ENCODE peak calls at places on chromosome 9, in nine cellular contexts. One of them, this sample, is unnamed.
A peak's percentile ranks its signal among the peaks of the same experiment; 100 is the strongest.

GRCh38 chr9:74573792-74574191 is 76.7 kb downstream of the RORB start:
- DNase-seq in activated CD4-positive, alpha-beta T cell treated with anti-CD3 and anti-CD28 coated beads, Interleukin-2, amount 50 U/mL, for 1 hour: no peak
- DNase-seq in AG10803: no peak
- DNase-seq in NCI-H1092: no peak
- DNase-seq in activated CD4-positive, alpha-beta memory T cell treated with anti-CD3 and anti-CD28 coated beads, Interleukin-2, amount 10 ng/mL, durations not matched to agents 7 days and 5 days: no peak
- DNase-seq in BJ: no peak
- DNase-seq in activated naive CD8-positive, alpha-beta T cell treated with anti-CD3 and anti-CD28 coated beads for 36 hours: no peak
- DNase-seq in GM13977: no peak
- DNase-seq in AG08395: no peak
- DNase-seq in this sample: no peak

GRCh38 chr9:129026442-129027223 is 1.5 kb downstream of the SH3GLB2 start:
- DNase-seq in activated CD4-positive, alpha-beta T cell treated with anti-CD3 and anti-CD28 coated beads, Interleukin-2, amount 50 U/mL, for 1 hour: no peak
- DNase-seq in AG10803: peak; percentile 20
- DNase-seq in NCI-H1092: no peak
- DNase-seq in activated CD4-positive, alpha-beta memory T cell treated with anti-CD3 and anti-CD28 coated beads, Interleukin-2, amount 10 ng/mL, durations not matched to agents 7 days and 5 days: no peak
- DNase-seq in BJ: no peak
- DNase-seq in activated naive CD8-positive, alpha-beta T cell treated with anti-CD3 and anti-CD28 coated beads for 36 hours: no peak
- DNase-seq in GM13977: no peak
- DNase-seq in AG08395: no peak
- DNase-seq in this sample: peak; percentile 20

GRCh38 chr9:108742191-108742590 is 113.6 kb downstream of the ACTL7B start:
- DNase-seq in activated CD4-positive, alpha-beta T cell treated with anti-CD3 and anti-CD28 coated beads, Interleukin-2, amount 50 U/mL, for 1 hour: no peak
- DNase-seq in AG10803: no peak
- DNase-seq in NCI-H1092: no peak
- DNase-seq in activated CD4-positive, alpha-beta memory T cell treated with anti-CD3 and anti-CD28 coated beads, Interleukin-2, amount 10 ng/mL, durations not matched to agents 7 days and 5 days: no peak
- DNase-seq in BJ: no peak
- DNase-seq in activated naive CD8-positive, alpha-beta T cell treated with anti-CD3 and anti-CD28 coated beads for 36 hours: no peak
- DNase-seq in GM13977: no peak
- DNase-seq in AG08395: no peak
- DNase-seq in this sample: no peak

GRCh38 chr9:78280982-78281668 is 15.8 kb upstream of the PSAT1 start:
- DNase-seq in activated CD4-positive, alpha-beta T cell treated with anti-CD3 and anti-CD28 coated beads, Interleukin-2, amount 50 U/mL, for 1 hour: no peak
- DNase-seq in AG10803: peak; percentile 56
- DNase-seq in NCI-H1092: no peak
- DNase-seq in activated CD4-positive, alpha-beta memory T cell treated with anti-CD3 and anti-CD28 coated beads, Interleukin-2, amount 10 ng/mL, durations not matched to agents 7 days and 5 days: no peak
- DNase-seq in BJ: no peak
- DNase-seq in activated naive CD8-positive, alpha-beta T cell treated with anti-CD3 and anti-CD28 coated beads for 36 hours: no peak
- DNase-seq in GM13977: no peak
- DNase-seq in AG08395: no peak
- DNase-seq in this sample: peak; percentile 35

GRCh38 chr9:129422843-129423700 is 197.8 kb downstream of the C9orf50 start:
- DNase-seq in activated CD4-positive, alpha-beta T cell treated with anti-CD3 and anti-CD28 coated beads, Interleukin-2, amount 50 U/mL, for 1 hour: no peak
- DNase-seq in AG10803: no peak
- DNase-seq in NCI-H1092: no peak
- DNase-seq in activated CD4-positive, alpha-beta memory T cell treated with anti-CD3 and anti-CD28 coated beads, Interleukin-2, amount 10 ng/mL, durations not matched to agents 7 days and 5 days: no peak
- DNase-seq in BJ: no peak
- DNase-seq in activated naive CD8-positive, alpha-beta T cell treated with anti-CD3 and anti-CD28 coated beads for 36 hours: no peak
- DNase-seq in GM13977: no peak
- DNase-seq in AG08395: no peak
- DNase-seq in this sample: no peak

GRCh38 chr9:133726401-133727276 is 11.5 kb downstream of the SARDH start:
- DNase-seq in activated CD4-positive, alpha-beta T cell treated with anti-CD3 and anti-CD28 coated beads, Interleukin-2, amount 50 U/mL, for 1 hour: peak; percentile 70
- DNase-seq in AG10803: peak; percentile 20
- DNase-seq in NCI-H1092: peak; percentile 20
- DNase-seq in activated CD4-positive, alpha-beta memory T cell treated with anti-CD3 and anti-CD28 coated beads, Interleukin-2, amount 10 ng/mL, durations not matched to agents 7 days and 5 days: peak; percentile 59
- DNase-seq in BJ: no peak
- DNase-seq in activated naive CD8-positive, alpha-beta T cell treated with anti-CD3 and anti-CD28 coated beads for 36 hours: peak; percentile 47
- DNase-seq in GM13977: peak; percentile 72
- DNase-seq in AG08395: peak; percentile 71
- DNase-seq in this sample: peak; percentile 60

GRCh38 chr9:1747568-1747967 is 267.6 kb upstream of the SMARCA2 start:
- DNase-seq in activated CD4-positive, alpha-beta T cell treated with anti-CD3 and anti-CD28 coated beads, Interleukin-2, amount 50 U/mL, for 1 hour: no peak
- DNase-seq in AG10803: no peak
- DNase-seq in NCI-H1092: no peak
- DNase-seq in activated CD4-positive, alpha-beta memory T cell treated with anti-CD3 and anti-CD28 coated beads, Interleukin-2, amount 10 ng/mL, durations not matched to agents 7 days and 5 days: no peak
- DNase-seq in BJ: no peak
- DNase-seq in activated naive CD8-positive, alpha-beta T cell treated with anti-CD3 and anti-CD28 coated beads for 36 hours: no peak
- DNase-seq in GM13977: no peak
- DNase-seq in AG08395: no peak
- DNase-seq in this sample: no peak

GRCh38 chr9:105332471-105332870 is 88.0 kb downstream of the SLC44A1 start:
- DNase-seq in activated CD4-positive, alpha-beta T cell treated with anti-CD3 and anti-CD28 coated beads, Interleukin-2, amount 50 U/mL, for 1 hour: no peak
- DNase-seq in AG10803: peak; percentile 67
- DNase-seq in NCI-H1092: no peak
- DNase-seq in activated CD4-positive, alpha-beta memory T cell treated with anti-CD3 and anti-CD28 coated beads, Interleukin-2, amount 10 ng/mL, durations not matched to agents 7 days and 5 days: no peak
- DNase-seq in BJ: no peak
- DNase-seq in activated naive CD8-positive, alpha-beta T cell treated with anti-CD3 and anti-CD28 coated beads for 36 hours: no peak
- DNase-seq in GM13977: no peak
- DNase-seq in AG08395: peak; percentile 36
- DNase-seq in this sample: no peak

GRCh38 chr9:34457266-34458012 is 931 bp downstream of the FAM219A start:
- DNase-seq in activated CD4-positive, alpha-beta T cell treated with anti-CD3 and anti-CD28 coated beads, Interleukin-2, amount 50 U/mL, for 1 hour: no peak
- DNase-seq in AG10803: peak; percentile 72
- DNase-seq in NCI-H1092: peak; percentile 32
- DNase-seq in activated CD4-positive, alpha-beta memory T cell treated with anti-CD3 and anti-CD28 coated beads, Interleukin-2, amount 10 ng/mL, durations not matched to agents 7 days and 5 days: no peak
- DNase-seq in BJ: peak; percentile 28
- DNase-seq in activated naive CD8-positive, alpha-beta T cell treated with anti-CD3 and anti-CD28 coated beads for 36 hours: peak; percentile 36
- DNase-seq in GM13977: no peak
- DNase-seq in AG08395: peak; percentile 76
- DNase-seq in this sample: no peak

GRCh38 chr9:113882636-113883164 is 6.6 kb downstream of the ZNF618 start:
- DNase-seq in activated CD4-positive, alpha-beta T cell treated with anti-CD3 and anti-CD28 coated beads, Interleukin-2, amount 50 U/mL, for 1 hour: no peak
- DNase-seq in AG10803: no peak
- DNase-seq in NCI-H1092: no peak
- DNase-seq in activated CD4-positive, alpha-beta memory T cell treated with anti-CD3 and anti-CD28 coated beads, Interleukin-2, amount 10 ng/mL, durations not matched to agents 7 days and 5 days: no peak
- DNase-seq in BJ: no peak
- DNase-seq in activated naive CD8-positive, alpha-beta T cell treated with anti-CD3 and anti-CD28 coated beads for 36 hours: no peak
- DNase-seq in GM13977: no peak
- DNase-seq in AG08395: no peak
- DNase-seq in this sample: no peak

GRCh38 chr9:127021664-127022337 is 100.6 kb downstream of the ANGPTL2 start:
- DNase-seq in activated CD4-positive, alpha-beta T cell treated with anti-CD3 and anti-CD28 coated beads, Interleukin-2, amount 50 U/mL, for 1 hour: no peak
- DNase-seq in AG10803: peak; percentile 99
- DNase-seq in NCI-H1092: peak; percentile 29
- DNase-seq in activated CD4-positive, alpha-beta memory T cell treated with anti-CD3 and anti-CD28 coated beads, Interleukin-2, amount 10 ng/mL, durations not matched to agents 7 days and 5 days: no peak
- DNase-seq in BJ: peak; percentile 96
- DNase-seq in activated naive CD8-positive, alpha-beta T cell treated with anti-CD3 and anti-CD28 coated beads for 36 hours: no peak
- DNase-seq in GM13977: no peak
- DNase-seq in AG08395: peak; percentile 96
- DNase-seq in this sample: no peak

GRCh38 chr9:134225186-134225585 is 60.8 kb upstream of the RNU6ATAC start:
- DNase-seq in activated CD4-positive, alpha-beta T cell treated with anti-CD3 and anti-CD28 coated beads, Interleukin-2, amount 50 U/mL, for 1 hour: no peak
- DNase-seq in AG10803: no peak
- DNase-seq in NCI-H1092: no peak
- DNase-seq in activated CD4-positive, alpha-beta memory T cell treated with anti-CD3 and anti-CD28 coated beads, Interleukin-2, amount 10 ng/mL, durations not matched to agents 7 days and 5 days: no peak
- DNase-seq in BJ: no peak
- DNase-seq in activated naive CD8-positive, alpha-beta T cell treated with anti-CD3 and anti-CD28 coated beads for 36 hours: no peak
- DNase-seq in GM13977: no peak
- DNase-seq in AG08395: no peak
- DNase-seq in this sample: no peak

GRCh38 chr9:85224301-85224700 is 517.5 kb downstream of the AGTPBP1 start:
- DNase-seq in activated CD4-positive, alpha-beta T cell treated with anti-CD3 and anti-CD28 coated beads, Interleukin-2, amount 50 U/mL, for 1 hour: no peak
- DNase-seq in AG10803: no peak
- DNase-seq in NCI-H1092: no peak
- DNase-seq in activated CD4-positive, alpha-beta memory T cell treated with anti-CD3 and anti-CD28 coated beads, Interleukin-2, amount 10 ng/mL, durations not matched to agents 7 days and 5 days: no peak
- DNase-seq in BJ: no peak
- DNase-seq in activated naive CD8-positive, alpha-beta T cell treated with anti-CD3 and anti-CD28 coated beads for 36 hours: no peak
- DNase-seq in GM13977: no peak
- DNase-seq in AG08395: no peak
- DNase-seq in this sample: no peak

GRCh38 chr9:13457795-13458194 is 178.3 kb upstream of the MPDZ start:
- DNase-seq in activated CD4-positive, alpha-beta T cell treated with anti-CD3 and anti-CD28 coated beads, Interleukin-2, amount 50 U/mL, for 1 hour: no peak
- DNase-seq in AG10803: no peak
- DNase-seq in NCI-H1092: no peak
- DNase-seq in activated CD4-positive, alpha-beta memory T cell treated with anti-CD3 and anti-CD28 coated beads, Interleukin-2, amount 10 ng/mL, durations not matched to agents 7 days and 5 days: no peak
- DNase-seq in BJ: no peak
- DNase-seq in activated naive CD8-positive, alpha-beta T cell treated with anti-CD3 and anti-CD28 coated beads for 36 hours: no peak
- DNase-seq in GM13977: no peak
- DNase-seq in AG08395: no peak
- DNase-seq in this sample: no peak

GRCh38 chr9:36625006-36625600 is 52.4 kb downstream of the MELK start:
- DNase-seq in activated CD4-positive, alpha-beta T cell treated with anti-CD3 and anti-CD28 coated beads, Interleukin-2, amount 50 U/mL, for 1 hour: no peak
- DNase-seq in AG10803: peak; percentile 74
- DNase-seq in NCI-H1092: no peak
- DNase-seq in activated CD4-positive, alpha-beta memory T cell treated with anti-CD3 and anti-CD28 coated beads, Interleukin-2, amount 10 ng/mL, durations not matched to agents 7 days and 5 days: no peak
- DNase-seq in BJ: no peak
- DNase-seq in activated naive CD8-positive, alpha-beta T cell treated with anti-CD3 and anti-CD28 coated beads for 36 hours: no peak
- DNase-seq in GM13977: no peak
- DNase-seq in AG08395: peak; percentile 93
- DNase-seq in this sample: no peak

GRCh38 chr9:31321686-31322085 is 1062.8 kb upstream of the ACO1 start:
- DNase-seq in activated CD4-positive, alpha-beta T cell treated with anti-CD3 and anti-CD28 coated beads, Interleukin-2, amount 50 U/mL, for 1 hour: no peak
- DNase-seq in AG10803: no peak
- DNase-seq in NCI-H1092: no peak
- DNase-seq in activated CD4-positive, alpha-beta memory T cell treated with anti-CD3 and anti-CD28 coated beads, Interleukin-2, amount 10 ng/mL, durations not matched to agents 7 days and 5 days: no peak
- DNase-seq in BJ: no peak
- DNase-seq in activated naive CD8-positive, alpha-beta T cell treated with anti-CD3 and anti-CD28 coated beads for 36 hours: no peak
- DNase-seq in GM13977: no peak
- DNase-seq in AG08395: no peak
- DNase-seq in this sample: no peak

GRCh38 chr9:20512106-20512505 is 110.2 kb downstream of the MLLT3 start:
- DNase-seq in activated CD4-positive, alpha-beta T cell treated with anti-CD3 and anti-CD28 coated beads, Interleukin-2, amount 50 U/mL, for 1 hour: no peak
- DNase-seq in AG10803: peak; percentile 85
- DNase-seq in NCI-H1092: no peak
- DNase-seq in activated CD4-positive, alpha-beta memory T cell treated with anti-CD3 and anti-CD28 coated beads, Interleukin-2, amount 10 ng/mL, durations not matched to agents 7 days and 5 days: no peak
- DNase-seq in BJ: peak; percentile 74
- DNase-seq in activated naive CD8-positive, alpha-beta T cell treated with anti-CD3 and anti-CD28 coated beads for 36 hours: no peak
- DNase-seq in GM13977: no peak
- DNase-seq in AG08395: peak; percentile 49
- DNase-seq in this sample: no peak

GRCh38 chr9:69397384-69398214 is 72.6 kb downstream of the ENTREP1 start:
- DNase-seq in activated CD4-positive, alpha-beta T cell treated with anti-CD3 and anti-CD28 coated beads, Interleukin-2, amount 50 U/mL, for 1 hour: no peak
- DNase-seq in AG10803: peak; percentile 39
- DNase-seq in NCI-H1092: no peak
- DNase-seq in activated CD4-positive, alpha-beta memory T cell treated with anti-CD3 and anti-CD28 coated beads, Interleukin-2, amount 10 ng/mL, durations not matched to agents 7 days and 5 days: no peak
- DNase-seq in BJ: no peak
- DNase-seq in activated naive CD8-positive, alpha-beta T cell treated with anti-CD3 and anti-CD28 coated beads for 36 hours: no peak
- DNase-seq in GM13977: no peak
- DNase-seq in AG08395: peak; percentile 41
- DNase-seq in this sample: no peak

GRCh38 chr9:126564128-126564527 is 49.6 kb upstream of the LMX1B start:
- DNase-seq in activated CD4-positive, alpha-beta T cell treated with anti-CD3 and anti-CD28 coated beads, Interleukin-2, amount 50 U/mL, for 1 hour: no peak
- DNase-seq in AG10803: no peak
- DNase-seq in NCI-H1092: no peak
- DNase-seq in activated CD4-positive, alpha-beta memory T cell treated with anti-CD3 and anti-CD28 coated beads, Interleukin-2, amount 10 ng/mL, durations not matched to agents 7 days and 5 days: no peak
- DNase-seq in BJ: no peak
- DNase-seq in activated naive CD8-positive, alpha-beta T cell treated with anti-CD3 and anti-CD28 coated beads for 36 hours: no peak
- DNase-seq in GM13977: no peak
- DNase-seq in AG08395: no peak
- DNase-seq in this sample: no peak

GRCh38 chr9:133374612-133375115 is 1.2 kb downstream of the SURF4 start:
- DNase-seq in activated CD4-positive, alpha-beta T cell treated with anti-CD3 and anti-CD28 coated beads, Interleukin-2, amount 50 U/mL, for 1 hour: no peak
- DNase-seq in AG10803: peak; percentile 69
- DNase-seq in NCI-H1092: no peak
- DNase-seq in activated CD4-positive, alpha-beta memory T cell treated with anti-CD3 and anti-CD28 coated beads, Interleukin-2, amount 10 ng/mL, durations not matched to agents 7 days and 5 days: peak; percentile 37
- DNase-seq in BJ: no peak
- DNase-seq in activated naive CD8-positive, alpha-beta T cell treated with anti-CD3 and anti-CD28 coated beads for 36 hours: no peak
- DNase-seq in GM13977: peak; percentile 60
- DNase-seq in AG08395: peak; percentile 49
- DNase-seq in this sample: no peak

GRCh38 chr9:18673179-18673578 is 199.2 kb downstream of the ADAMTSL1 start:
- DNase-seq in activated CD4-positive, alpha-beta T cell treated with anti-CD3 and anti-CD28 coated beads, Interleukin-2, amount 50 U/mL, for 1 hour: no peak
- DNase-seq in AG10803: no peak
- DNase-seq in NCI-H1092: no peak
- DNase-seq in activated CD4-positive, alpha-beta memory T cell treated with anti-CD3 and anti-CD28 coated beads, Interleukin-2, amount 10 ng/mL, durations not matched to agents 7 days and 5 days: no peak
- DNase-seq in BJ: no peak
- DNase-seq in activated naive CD8-positive, alpha-beta T cell treated with anti-CD3 and anti-CD28 coated beads for 36 hours: no peak
- DNase-seq in GM13977: no peak
- DNase-seq in AG08395: no peak
- DNase-seq in this sample: no peak

GRCh38 chr9:128084746-128085145 is 16.7 kb downstream of the SLC25A25 start:
- DNase-seq in activated CD4-positive, alpha-beta T cell treated with anti-CD3 and anti-CD28 coated beads, Interleukin-2, amount 50 U/mL, for 1 hour: no peak
- DNase-seq in AG10803: peak; percentile 29
- DNase-seq in NCI-H1092: no peak
- DNase-seq in activated CD4-positive, alpha-beta memory T cell treated with anti-CD3 and anti-CD28 coated beads, Interleukin-2, amount 10 ng/mL, durations not matched to agents 7 days and 5 days: no peak
- DNase-seq in BJ: no peak
- DNase-seq in activated naive CD8-positive, alpha-beta T cell treated with anti-CD3 and anti-CD28 coated beads for 36 hours: no peak
- DNase-seq in GM13977: no peak
- DNase-seq in AG08395: no peak
- DNase-seq in this sample: no peak

GRCh38 chr9:136438909-136439549 is 616 bp downstream of the INPP5E start:
- DNase-seq in activated CD4-positive, alpha-beta T cell treated with anti-CD3 and anti-CD28 coated beads, Interleukin-2, amount 50 U/mL, for 1 hour: peak; percentile 49
- DNase-seq in AG10803: peak; percentile 13
- DNase-seq in NCI-H1092: peak; percentile 4
- DNase-seq in activated CD4-positive, alpha-beta memory T cell treated with anti-CD3 and anti-CD28 coated beads, Interleukin-2, amount 10 ng/mL, durations not matched to agents 7 days and 5 days: peak; percentile 66
- DNase-seq in BJ: no peak
- DNase-seq in activated naive CD8-positive, alpha-beta T cell treated with anti-CD3 and anti-CD28 coated beads for 36 hours: peak; percentile 76
- DNase-seq in GM13977: peak; percentile 91
- DNase-seq in AG08395: peak; percentile 34
- DNase-seq in this sample: no peak

GRCh38 chr9:129006328-129007034 is 21.6 kb downstream of the SH3GLB2 start:
- DNase-seq in activated CD4-positive, alpha-beta T cell treated with anti-CD3 and anti-CD28 coated beads, Interleukin-2, amount 50 U/mL, for 1 hour: peak; percentile 39
- DNase-seq in AG10803: peak; percentile 73
- DNase-seq in NCI-H1092: peak; percentile 42
- DNase-seq in activated CD4-positive, alpha-beta memory T cell treated with anti-CD3 and anti-CD28 coated beads, Interleukin-2, amount 10 ng/mL, durations not matched to agents 7 days and 5 days: peak; percentile 45
- DNase-seq in BJ: no peak
- DNase-seq in activated naive CD8-positive, alpha-beta T cell treated with anti-CD3 and anti-CD28 coated beads for 36 hours: peak; percentile 52
- DNase-seq in GM13977: peak; percentile 82
- DNase-seq in AG08395: peak; percentile 90
- DNase-seq in this sample: peak; percentile 67

This sample was measured in HepG2.